ENCODE peak calls at places on chromosomes 7 and 10, in six cellular contexts. X is A549, P is left ventricle myocardium inferior, H is cardiac muscle cell, D is gastrocnemius medialis, W is K562. M is an unnamed sample.

GRCh38 chr10:59901481-59901880 is 4.9 kb downstream of the CCDC6 start:
- DNase-seq in X (no peak), P (no peak), H (no peak), D (no peak), W (no peak), M (no peak)

GRCh38 chr7:128030999-128031681 is at the start of gene LRRC4:
- DNase-seq in X (no peak), P (no peak), H (peak; percentile 61), D (no peak), W (no peak), M (peak; percentile 90)

GRCh38 chr10:95459446-95459845 is 101.7 kb downstream of the SORBS1 start:
- DNase-seq in X (no peak), P (no peak), H (no peak), D (no peak), W (no peak), M (no peak)

GRCh38 chr10:11448545-11449244 is 162.8 kb downstream of the USP6NL start:
- DNase-seq in X (no peak), P (no peak), H (no peak), D (no peak), W (no peak), M (no peak)

GRCh38 chr7:111392976-111393762 is 169.1 kb downstream of the IMMP2L start:
- DNase-seq in X (no peak), P (peak; percentile 15), H (peak; percentile 85), D (no peak), W (no peak), M (no peak)

GRCh38 chr10:36448760-36449681 is 676.4 kb upstream of the ANKRD30A start:
- DNase-seq in X (no peak), P (no peak), H (peak; percentile 45), D (no peak), W (no peak), M (no peak)

GRCh38 chr7:20514364-20514763 is 101.1 kb upstream of the ABCB5 start:
- DNase-seq in X (no peak), P (peak; percentile 15), H (peak; percentile 80), D (no peak), W (no peak), M (no peak)

GRCh38 chr7:95660023-95660434 is 63.7 kb upstream of the PDK4 start:
- DNase-seq in X (peak; percentile 24), P (no peak), H (peak; percentile 14), D (peak; percentile 77), W (no peak), M (no peak)

GRCh38 chr7:6160191-6160623 is 112.2 kb downstream of the CYTH3 start:
- DNase-seq in X (peak; percentile 48), P (peak; percentile 69), H (peak; percentile 88), D (peak; percentile 70), W (peak; percentile 38), M (no peak)

GRCh38 chr10:106897631-106898161 is 266.8 kb downstream of the SORCS1 start:
- DNase-seq in X (no peak), P (peak; percentile 35), H (no peak), D (no peak), W (no peak), M (no peak)

GRCh38 chr7:139734395-139734794 is 43.4 kb downstream of the HIPK2 start:
- DNase-seq in X (peak; percentile 46), P (no peak), H (peak; percentile 99), D (peak; percentile 72), W (no peak), M (no peak)

GRCh38 chr7:120988591-120989299 is at the start of gene CPED1:
- DNase-seq in X (peak; percentile 8), P (peak; percentile 84), H (peak; percentile 81), D (peak; percentile 80), W (peak; percentile 82), M (peak; percentile 92)

GRCh38 chr7:21338728-21339164 is 89.1 kb upstream of the SP4 start:
- DNase-seq in X (no peak), P (no peak), H (no peak), D (no peak), W (no peak), M (no peak)

GRCh38 chr7:134660961-134661376 is 14.3 kb downstream of the BPGM start:
- DNase-seq in X (no peak), P (no peak), H (peak; percentile 4), D (no peak), W (no peak), M (no peak)

GRCh38 chr10:69459893-69460575 is 8.8 kb downstream of the TSPAN15 start:
- DNase-seq in X (no peak), P (no peak), H (no peak), D (no peak), W (no peak), M (peak; percentile 65)

GRCh38 chr10:101111547-101111946 is 19.6 kb upstream of the TLX1 start:
- DNase-seq in X (no peak), P (no peak), H (no peak), D (no peak), W (no peak), M (peak; percentile 51)

GRCh38 chr10:62075912-62076311 is 174.4 kb downstream of the ARID5B start:
- DNase-seq in X (no peak), P (no peak), H (no peak), D (no peak), W (no peak), M (no peak)

GRCh38 chr10:102642553-102643345 is 1.5 kb upstream of the TRIM8 start:
- DNase-seq in X (peak; percentile 47), P (peak; percentile 75), H (peak; percentile 48), D (peak; percentile 51), W (peak; percentile 32), M (peak; percentile 91)

GRCh38 chr7:107501593-107501992 is 31.7 kb downstream of the GPR22 start:
- DNase-seq in X (peak; percentile 59), P (no peak), H (peak; percentile 49), D (no peak), W (peak; percentile 70), M (no peak)

GRCh38 chr7:64619705-64620104 is 46.2 kb upstream of the ZNF107 start:
- DNase-seq in X (no peak), P (no peak), H (no peak), D (no peak), W (no peak), M (no peak)
- H3K9me3 ChIP-seq in X (peaks cover 26% of the 10 kb centered on the region), P (peaks cover 15% of the 10 kb centered on the region), H (no peaks in the 10 kb centered on the region), D (no peaks in the 10 kb centered on the region), W (no peaks in the 10 kb centered on the region), M (peaks cover 36% of the 10 kb centered on the region)

GRCh38 chr7:4144801-4145470 is 537.2 kb upstream of the FOXK1 start:
- DNase-seq in X (no peak), P (peak; percentile 42), H (peak; percentile 3), D (no peak), W (no peak), M (peak; percentile 75)
- H3K9me3 ChIP-seq in X (no peaks in the 10 kb centered on the region), P (no peaks in the 10 kb centered on the region), H (no peaks in the 10 kb centered on the region), D (no peaks in the 10 kb centered on the region), W (no peaks in the 10 kb centered on the region), M (no peaks in the 10 kb centered on the region)

GRCh38 chr7:157771689-157772088 is 434.9 kb downstream of the DNAJB6 start:
- DNase-seq in X (no peak), P (no peak), H (no peak), D (no peak), W (no peak), M (no peak)

GRCh38 chr7:157769870-157770213 is 433.0 kb downstream of the DNAJB6 start:
- DNase-seq in X (no peak), P (no peak), H (no peak), D (no peak), W (no peak), M (peak; percentile 76)

GRCh38 chr7:157772486-157773130 is 435.8 kb downstream of the DNAJB6 start:
- DNase-seq in X (no peak), P (no peak), H (no peak), D (no peak), W (no peak), M (peak; percentile 64)

GRCh38 chr7:157769016-157769869 is 432.4 kb downstream of the DNAJB6 start:
- DNase-seq in X (no peak), P (no peak), H (no peak), D (no peak), W (no peak), M (peak; percentile 68)

DNA sequence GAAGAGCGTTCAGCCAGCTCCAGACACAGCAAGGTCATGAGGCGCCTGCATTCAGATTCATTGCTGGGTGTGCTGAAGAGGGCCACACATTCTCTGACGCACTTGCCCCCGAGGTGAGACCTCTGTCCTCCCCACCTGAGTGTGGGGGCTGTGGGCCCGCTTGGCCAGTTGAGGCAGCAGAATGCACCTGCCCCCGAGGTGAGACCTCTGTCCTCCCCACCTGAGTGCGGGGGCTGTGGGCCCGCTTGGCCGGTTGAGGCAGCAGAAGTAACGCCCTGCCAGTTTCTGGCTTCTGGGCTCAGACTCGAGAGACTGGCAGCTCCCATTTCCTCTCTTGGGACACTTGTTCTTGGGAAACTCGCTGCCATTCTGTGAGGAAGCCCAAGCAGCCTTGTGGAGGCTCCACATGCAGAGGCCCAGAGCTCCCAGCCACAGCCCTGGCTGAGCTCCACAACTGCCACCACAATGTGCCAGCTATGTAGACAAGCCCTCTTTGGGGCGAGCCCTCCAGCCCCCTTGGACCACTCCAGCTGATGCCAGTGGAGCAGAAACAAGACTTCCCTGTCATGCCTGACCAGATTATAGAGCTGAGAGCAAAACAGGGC is 434.0 kb downstream of the DNAJB6 start:
- DNase-seq in X (no peak), P (no peak), H (no peak), D (no peak), W (no peak), M (peak; percentile 64)
- H3K9me3 ChIP-seq in X (peaks cover 15% of the 10 kb centered on the region), P (peaks cover 9% of the 10 kb centered on the region), H (no peaks in the 10 kb centered on the region), D (no peaks in the 10 kb centered on the region), W (no peaks in the 10 kb centered on the region), M (peaks cover 18% of the 10 kb centered on the region)

GRCh38 chr7:158979635-158980351 is 123.4 kb downstream of the DYNC2I1 start:
- DNase-seq in X (no peak), P (no peak), H (no peak), D (no peak), W (no peak), M (no peak)
- H3K9me3 ChIP-seq in X (peaks cover 63% of the 10 kb centered on the region), P (peaks cover 35% of the 10 kb centered on the region), H (no peaks in the 10 kb centered on the region), D (peaks cover 11% of the 10 kb centered on the region), W (peaks cover 23% of the 10 kb centered on the region), M (peaks cover 44% of the 10 kb centered on the region)

DNA sequence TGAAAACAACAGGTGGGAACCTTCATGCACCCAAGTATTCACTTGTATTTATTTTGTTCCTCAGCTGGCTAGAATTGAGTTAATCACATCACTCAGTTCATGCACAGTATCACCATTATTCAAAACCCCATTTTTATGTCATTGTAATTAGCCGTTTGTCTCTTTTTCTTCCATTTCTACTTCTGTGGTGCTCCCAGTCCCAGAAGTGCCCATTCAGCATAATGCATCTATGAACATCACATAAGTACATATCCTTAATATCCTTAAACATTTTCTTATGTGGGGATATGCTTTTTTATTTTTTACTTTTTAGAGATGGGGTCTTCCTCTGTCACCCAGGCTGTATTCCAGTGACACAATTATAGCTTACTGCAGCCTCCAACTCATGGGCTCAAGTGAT is 510.9 kb upstream of the MGMT start:
- DNase-seq in X (no peak), P (no peak), H (no peak), D (no peak), W (no peak), M (no peak)
- H3K9me3 ChIP-seq in X (no peaks in the 10 kb centered on the region), P (no peaks in the 10 kb centered on the region), H (no peaks in the 10 kb centered on the region), D (no peaks in the 10 kb centered on the region), W (no peaks in the 10 kb centered on the region), M (no peaks in the 10 kb centered on the region)

M was measured in spleen.